ENCODE peak calls at places on chromosomes 4 and X, in five cellular contexts. One of them, this sample, is unnamed.

GRCh38 chr4:130849985-130850632 is 1754.2 kb downstream of the C4orf33 start:
- DNase-seq in HepG2: no peak
- DNase-seq in HCT116: no peak
- DNase-seq in H1: no peak
- DNase-seq in K562: no peak
- DNase-seq in this sample: no peak

GRCh38 chr4:159396151-159396550 is 293.3 kb downstream of the RAPGEF2 start:
- DNase-seq in HepG2: no peak
- DNase-seq in HCT116: no peak
- DNase-seq in K562: no peak
- DNase-seq in H1: no peak
- DNase-seq in this sample: no peak

GRCh38 chrX:53287493-53288138 is 6.2 kb upstream of the IQSEC2 start:
- DNase-seq in HCT116: peak
- DNase-seq in K562: no peak
- DNase-seq in HepG2: no peak
- DNase-seq in H1: no peak
- DNase-seq in this sample: peak

GRCh38 chr4:161714022-161714751 is 449.6 kb downstream of the FSTL5 start:
- DNase-seq in K562: no peak
- DNase-seq in HCT116: peak
- DNase-seq in HepG2: no peak
- DNase-seq in H1: no peak
- DNase-seq in this sample: peak

GRCh38 chrX:1417921-1418875 is 26.3 kb upstream of the SLC25A6 start:
- DNase-seq in H1: no peak
- DNase-seq in K562: no peak
- DNase-seq in HepG2: no peak
- DNase-seq in HCT116: no peak
- DNase-seq in this sample: no peak

GRCh38 chrX:29478336-29479069 is 736.9 kb upstream of the MAGEB2 start:
- DNase-seq in H1: peak
- DNase-seq in HCT116: peak
- DNase-seq in K562: peak
- DNase-seq in HepG2: peak
- DNase-seq in this sample: peak

GRCh38 chrX:118755633-118756032 is 28.2 kb downstream of the IL13RA1 start:
- DNase-seq in H1: no peak
- DNase-seq in K562: no peak
- DNase-seq in HepG2: no peak
- DNase-seq in HCT116: no peak
- DNase-seq in this sample: no peak

GRCh38 chrX:40637687-40638086 is 9.7 kb downstream of the CXorf38 start:
- DNase-seq in HepG2: no peak
- DNase-seq in K562: no peak
- DNase-seq in HCT116: no peak
- DNase-seq in H1: no peak
- DNase-seq in this sample: no peak

GRCh38 chr4:15469402-15470148 is at the start of gene CC2D2A:
- DNase-seq in H1: no peak
- DNase-seq in HCT116: no peak
- DNase-seq in K562: no peak
- DNase-seq in HepG2: no peak
- DNase-seq in this sample: peak

GRCh38 chr4:128793859-128794667 is 15.4 kb upstream of the JADE1 start:
- DNase-seq in HCT116: no peak
- DNase-seq in K562: no peak
- DNase-seq in H1: no peak
- DNase-seq in HepG2: no peak
- DNase-seq in this sample: no peak

GRCh38 chr4:102663073-102663472 is 97.7 kb downstream of the MANBA start:
- DNase-seq in HCT116: no peak
- DNase-seq in H1: no peak
- DNase-seq in HepG2: no peak
- DNase-seq in K562: no peak
- DNase-seq in this sample: no peak

GRCh38 chrX:45445745-45446412 is 245.2 kb upstream of the DIPK2B start:
- DNase-seq in HCT116: peak
- DNase-seq in HepG2: no peak
- DNase-seq in H1: no peak
- DNase-seq in K562: no peak
- DNase-seq in this sample: peak

GRCh38 chrX:46770006-46770816 is 11.3 kb upstream of the SLC9A7 start:
- DNase-seq in HepG2: no peak
- DNase-seq in HCT116: no peak
- DNase-seq in K562: no peak
- DNase-seq in H1: no peak
- DNase-seq in this sample: peak

GRCh38 chr4:78379991-78380739 is 171.4 kb upstream of the ANXA3 start:
- DNase-seq in K562: no peak
- DNase-seq in HepG2: no peak
- DNase-seq in HCT116: no peak
- DNase-seq in H1: no peak
- DNase-seq in this sample: no peak

GRCh38 chrX:31323658-31324057 is 251.8 kb upstream of the FTHL17 start:
- DNase-seq in HCT116: no peak
- DNase-seq in K562: no peak
- DNase-seq in HepG2: no peak
- DNase-seq in H1: no peak
- DNase-seq in this sample: no peak

GRCh38 chr4:111689214-111689613 is 456.0 kb upstream of the FAM241A start:
- DNase-seq in H1: no peak
- DNase-seq in K562: no peak
- DNase-seq in HCT116: no peak
- DNase-seq in HepG2: no peak
- DNase-seq in this sample: no peak

GRCh38 chrX:63441717-63442116 is 90.6 kb upstream of the SPIN4 start:
- DNase-seq in HepG2: no peak
- DNase-seq in K562: no peak
- DNase-seq in H1: no peak
- DNase-seq in HCT116: no peak
- DNase-seq in this sample: no peak

DNA sequence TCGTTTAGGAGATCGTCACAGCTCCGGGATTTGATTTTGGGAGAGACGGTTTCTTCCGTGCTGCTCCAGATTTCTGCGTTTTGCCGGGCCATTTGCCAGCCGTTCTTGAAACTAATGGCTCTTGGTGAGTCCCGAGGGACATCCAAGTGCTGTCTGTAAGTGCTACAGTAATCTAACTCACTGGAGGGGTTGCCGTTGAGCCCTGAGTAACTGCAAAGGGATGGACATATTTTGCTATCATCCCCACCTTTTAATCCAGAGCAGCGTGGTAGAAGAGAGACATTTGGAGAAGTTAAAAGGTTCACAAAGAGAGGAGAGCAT is 88.9 kb upstream of the PDLIM3 start:
- DNase-seq in HCT116: no peak
- DNase-seq in HepG2: no peak
- DNase-seq in K562: no peak
- DNase-seq in H1: no peak
- DNase-seq in this sample: no peak
- TF ChIP-seq EZH2 in HCT116: no peak
- TF ChIP-seq EZH2 in HepG2: no peak
- TF ChIP-seq EZH2 in K562: no peak
- TF ChIP-seq EZH2 in H1: no peak
- TF ChIP-seq EZH2 in this sample: no peak

GRCh38 chrX:153926863-153927685 is 1.0 kb upstream of the ARHGAP4 start:
- DNase-seq in HCT116: no peak
- DNase-seq in H1: no peak
- DNase-seq in HepG2: peak
- DNase-seq in K562: peak
- DNase-seq in this sample: peak

GRCh38 chrX:153929576-153929975 is 3.5 kb upstream of the ARHGAP4 start:
- DNase-seq in HepG2: no peak
- DNase-seq in K562: no peak
- DNase-seq in HCT116: no peak
- DNase-seq in H1: no peak
- DNase-seq in this sample: no peak

GRCh38 chrX:153928846-153929245 is 2.8 kb upstream of the ARHGAP4 start:
- DNase-seq in HCT116: no peak
- DNase-seq in H1: no peak
- DNase-seq in HepG2: no peak
- DNase-seq in K562: no peak
- DNase-seq in this sample: no peak

GRCh38 chrX:153927686-153927935 is 1.5 kb upstream of the ARHGAP4 start:
- DNase-seq in HepG2: no peak
- DNase-seq in H1: no peak
- DNase-seq in K562: no peak
- DNase-seq in HCT116: no peak
- DNase-seq in this sample: no peak

GRCh38 chrX:153927936-153928760 is 2.1 kb upstream of the ARHGAP4 start:
- DNase-seq in K562: peak
- DNase-seq in HCT116: peak
- DNase-seq in HepG2: peak
- DNase-seq in H1: peak
- DNase-seq in this sample: peak
- TF ChIP-seq POLR2A in K562: peak
- TF ChIP-seq POLR2A in HCT116: peak
- TF ChIP-seq POLR2A in HepG2: peak
- TF ChIP-seq POLR2A in H1: no peak
- TF ChIP-seq POLR2A in this sample: no peak

GRCh38 chr4:148445903-148446261 is 3.7 kb upstream of the NR3C2 start:
- DNase-seq in HepG2: no peak
- DNase-seq in HCT116: no peak
- DNase-seq in K562: no peak
- DNase-seq in H1: no peak
- DNase-seq in this sample: no peak

GRCh38 chr4:148442830-148443549 is 776 bp upstream of the NR3C2 start:
- DNase-seq in HCT116: no peak
- DNase-seq in H1: no peak
- DNase-seq in HepG2: no peak
- DNase-seq in K562: no peak
- DNase-seq in this sample: peak

GRCh38 chr4:148443550-148444295 is 1.5 kb upstream of the NR3C2 start:
- DNase-seq in HCT116: no peak
- DNase-seq in H1: no peak
- DNase-seq in HepG2: no peak
- DNase-seq in K562: no peak
- DNase-seq in this sample: peak

GRCh38 chr4:148445071-148445902 is 3.1 kb upstream of the NR3C2 start:
- DNase-seq in H1: no peak
- DNase-seq in K562: peak
- DNase-seq in HepG2: no peak
- DNase-seq in HCT116: no peak
- DNase-seq in this sample: peak

DNA sequence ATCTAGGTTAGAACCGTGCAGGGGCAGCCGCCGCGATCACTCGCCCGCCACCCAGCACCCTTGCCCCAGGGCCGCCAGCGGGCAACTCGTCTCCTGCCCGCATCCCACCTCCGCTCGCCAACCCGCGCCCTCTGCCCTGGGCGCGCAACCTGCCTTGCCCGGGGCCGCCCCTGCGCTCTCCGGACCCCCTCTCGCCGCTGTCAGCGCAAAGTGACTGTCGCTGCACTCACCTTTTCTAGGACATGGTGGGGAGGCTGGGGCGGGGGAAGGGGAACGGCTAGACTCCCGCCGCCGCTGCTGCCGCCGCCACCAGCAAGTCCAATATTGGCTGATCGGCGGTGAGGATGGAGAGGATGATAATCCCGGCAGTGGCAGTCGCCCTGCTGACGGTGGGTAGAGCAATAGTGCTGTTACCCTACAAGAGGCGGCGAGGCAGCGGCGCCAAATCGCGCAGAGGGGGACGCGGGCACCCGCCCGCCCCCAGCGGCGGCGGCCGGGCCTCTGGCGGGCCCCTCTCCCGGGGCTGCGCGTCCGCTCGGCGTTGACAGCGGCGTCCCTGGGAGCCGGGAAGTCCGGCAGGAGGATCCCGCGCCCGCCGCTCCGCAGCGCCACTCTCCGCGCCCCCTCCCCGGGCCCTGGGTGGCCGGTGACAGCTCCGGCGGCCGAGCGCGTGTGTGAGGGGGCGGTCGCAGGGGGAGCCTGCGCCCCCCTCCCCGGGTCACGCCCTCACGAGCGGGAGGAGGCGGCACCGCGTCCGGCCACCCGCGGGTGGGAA is 2.3 kb upstream of the NR3C2 start:
- DNase-seq in H1: no peak
- DNase-seq in K562: no peak
- DNase-seq in HepG2: no peak
- DNase-seq in HCT116: no peak
- DNase-seq in this sample: peak
- H2AFZ ChIP-seq in H1: no peak
- H2AFZ ChIP-seq in K562: no peak
- H2AFZ ChIP-seq in HepG2: no peak
- H2AFZ ChIP-seq in HCT116: no peak
- H2AFZ ChIP-seq in this sample: peak

DNA sequence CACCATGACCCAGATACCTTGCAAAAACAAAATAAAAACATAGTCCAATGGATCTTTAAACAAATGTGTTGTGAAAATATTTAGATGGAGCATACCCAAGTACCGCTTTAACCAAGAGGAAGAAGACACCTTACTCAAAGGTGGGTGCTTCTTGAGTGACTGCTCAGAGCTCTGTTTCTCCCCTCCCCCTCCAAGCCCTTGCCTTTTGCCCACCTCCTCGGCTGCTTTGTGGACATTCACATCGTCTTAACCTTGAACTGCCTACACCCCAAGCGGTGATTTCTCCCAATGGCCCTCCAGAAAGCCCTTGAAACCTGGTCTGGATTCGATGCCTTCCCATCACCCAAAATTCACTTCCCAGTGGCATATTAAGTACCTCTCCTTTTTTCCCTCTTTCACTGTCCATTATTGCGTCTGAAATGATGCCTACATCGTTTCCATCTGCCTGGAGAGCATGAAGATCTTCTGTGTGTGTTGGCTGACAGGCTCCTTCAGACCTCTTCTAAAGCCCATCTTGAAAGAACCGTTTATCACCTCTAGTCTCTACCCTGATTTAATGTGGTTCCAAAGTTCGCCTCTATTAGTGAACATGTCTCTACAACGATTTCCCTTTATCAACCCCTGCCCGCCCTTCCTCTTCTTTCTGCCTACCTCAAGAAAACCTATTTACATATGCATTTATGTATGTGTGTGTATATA is 965 bp downstream of the GPRIN3 start:
- DNase-seq in K562: no peak
- DNase-seq in HepG2: no peak
- DNase-seq in HCT116: no peak
- DNase-seq in H1: no peak
- DNase-seq in this sample: no peak
- TF ChIP-seq EZH2 in K562: no peak
- TF ChIP-seq EZH2 in HepG2: no peak
- TF ChIP-seq EZH2 in HCT116: no peak
- TF ChIP-seq EZH2 in H1: no peak
- TF ChIP-seq EZH2 in this sample: peak

DNA sequence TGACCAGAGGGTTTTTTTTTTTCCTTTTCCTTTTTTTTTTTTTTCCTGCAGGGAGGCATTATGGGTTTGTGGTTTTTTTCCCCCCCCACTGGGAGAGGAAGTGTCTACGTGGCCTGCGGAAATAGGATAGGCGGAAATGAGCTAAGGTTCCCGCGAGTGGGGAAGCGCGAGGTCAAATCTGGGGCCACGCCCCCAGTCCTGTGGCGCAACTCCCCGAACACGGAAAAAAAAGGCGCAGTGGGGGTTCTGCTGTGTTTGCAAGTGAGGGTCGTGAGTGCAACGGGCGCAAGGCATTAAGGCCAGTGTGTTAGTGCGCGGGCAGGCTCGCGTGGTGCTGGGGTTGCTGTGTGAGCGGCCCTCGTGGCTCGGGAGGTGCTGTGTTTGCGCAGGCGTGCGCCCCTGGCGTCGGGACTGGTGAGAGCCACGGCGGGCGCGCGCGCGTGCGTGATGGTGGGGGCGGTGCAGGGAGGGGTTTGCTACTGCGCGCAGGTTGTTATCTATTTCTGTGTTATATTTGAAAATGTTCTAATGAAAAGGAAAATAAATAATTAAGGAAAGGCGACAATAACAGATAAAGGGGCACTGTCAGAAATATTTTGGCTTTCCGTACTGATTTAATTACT is 685 bp upstream of the MORF4L2 start:
- DNase-seq in HCT116: peak
- DNase-seq in K562: peak
- DNase-seq in H1: no peak
- DNase-seq in HepG2: no peak
- DNase-seq in this sample: no peak
- TF ChIP-seq POLR2A in HCT116: no peak
- TF ChIP-seq POLR2A in K562: peak
- TF ChIP-seq POLR2A in H1: peak
- TF ChIP-seq POLR2A in HepG2: peak
- TF ChIP-seq POLR2A in this sample: peak